ENCODE peak calls at places on chromosomes 3 and 15, in seven cellular contexts. I is naive thymus-derived CD8-positive, alpha-beta T cell; Q is AG10803; M is H4; B is epithelial cell of esophagus; N is pancreas; E is T-helper 2 cell. Z is an unnamed sample.
A peak's percentile ranks its signal among the peaks of the same experiment; 100 is the strongest.

GRCh38 chr15:88704791-88705768 is 66.3 kb downstream of the ISG20 start:
- DNase-seq in I (no peak), Q (peak; percentile 50), M (no peak), B (peak; percentile 23), N (peak; percentile 50), E (no peak), Z (no peak)

GRCh38 chr3:59245879-59246501 is 196.2 kb upstream of the CFAP20DC start:
- DNase-seq in I (no peak), Q (peak; percentile 29), M (peak; percentile 79), B (peak; percentile 32), N (no peak), E (no peak), Z (peak; percentile 41)

GRCh38 chr3:183481582-183481981 is 53.2 kb upstream of the MCF2L2 start:
- DNase-seq in I (no peak), Q (no peak), M (no peak), B (peak; percentile 98), N (no peak), E (no peak), Z (peak; percentile 97)

GRCh38 chr15:101532865-101533264 is 43.4 kb upstream of the PCSK6 start:
- DNase-seq in I (no peak), Q (no peak), M (no peak), B (no peak), N (no peak), E (no peak), Z (no peak)

GRCh38 chr15:66006986-66007385 is 137.7 kb downstream of the RAB11A start:
- DNase-seq in I (no peak), Q (no peak), M (peak; percentile 48), B (peak; percentile 79), N (no peak), E (no peak), Z (peak; percentile 69)

GRCh38 chr3:13673207-13673606 is 124.3 kb downstream of the FBLN2 start:
- DNase-seq in I (no peak), Q (no peak), M (no peak), B (no peak), N (no peak), E (no peak), Z (no peak)

GRCh38 chr3:120450261-120450913 is 405 bp downstream of the FSTL1 start:
- DNase-seq in I (no peak), Q (no peak), M (no peak), B (peak; percentile 43), N (peak; percentile 23), E (no peak), Z (no peak)

GRCh38 chr15:55897560-55898336 is 95.7 kb downstream of the NEDD4 start:
- DNase-seq in I (no peak), Q (peak; percentile 60), M (peak; percentile 79), B (peak; percentile 86), N (no peak), E (no peak), Z (peak; percentile 87)

GRCh38 chr3:17336291-17336690 is 406.1 kb downstream of the TBC1D5 start:
- DNase-seq in I (no peak), Q (peak; percentile 18), M (no peak), B (no peak), N (no peak), E (no peak), Z (no peak)

GRCh38 chr3:80533553-80533952 is 765.8 kb upstream of the ROBO1 start:
- DNase-seq in I (no peak), Q (no peak), M (no peak), B (peak; percentile 84), N (no peak), E (no peak), Z (peak; percentile 81)

GRCh38 chr3:157280786-157281185 is 120.8 kb upstream of the CCNL1 start:
- DNase-seq in I (no peak), Q (no peak), M (no peak), B (no peak), N (no peak), E (no peak), Z (no peak)

GRCh38 chr15:47618216-47618615 is 99.1 kb upstream of the SEMA6D start:
- DNase-seq in I (no peak), Q (no peak), M (no peak), B (no peak), N (no peak), E (no peak), Z (no peak)

GRCh38 chr3:86954751-86955150 is 36.2 kb downstream of the VGLL3 start:
- DNase-seq in I (no peak), Q (peak; percentile 72), M (no peak), B (no peak), N (no peak), E (no peak), Z (no peak)

GRCh38 chr3:152574461-152575079 is 260.4 kb upstream of the P2RY1 start:
- DNase-seq in I (no peak), Q (peak; percentile 53), M (peak; percentile 70), B (peak; percentile 60), N (no peak), E (no peak), Z (peak; percentile 51)

GRCh38 chr3:131402391-131403039 is 20.9 kb downstream of the NUDT16 start:
- DNase-seq in I (no peak), Q (peak; percentile 49), M (no peak), B (peak; percentile 56), N (no peak), E (no peak), Z (peak; percentile 77)

GRCh38 chr3:182117583-182117982 is 405.9 kb downstream of the SOX2 start:
- DNase-seq in I (no peak), Q (no peak), M (no peak), B (no peak), N (no peak), E (no peak), Z (no peak)

GRCh38 chr15:56052389-56053045 is 59.1 kb upstream of the NEDD4 start:
- DNase-seq in I (no peak), Q (peak; percentile 71), M (peak; percentile 58), B (peak; percentile 59), N (no peak), E (no peak), Z (peak; percentile 65)

GRCh38 chr15:51888593-51889195 is 59.2 kb downstream of the TMOD3 start:
- DNase-seq in I (no peak), Q (peak; percentile 33), M (no peak), B (peak; percentile 32), N (no peak), E (no peak), Z (peak; percentile 44)

GRCh38 chr3:72903004-72903403 is 15.2 kb downstream of the GXYLT2 start:
- DNase-seq in I (no peak), Q (peak; percentile 96), M (peak; percentile 39), B (peak; percentile 94), N (no peak), E (no peak), Z (peak; percentile 96)

GRCh38 chr3:132978464-132978863 is 59.7 kb upstream of the TMEM108 start:
- DNase-seq in I (no peak), Q (no peak), M (no peak), B (no peak), N (no peak), E (no peak), Z (no peak)

GRCh38 chr3:21256932-21257331 is 494.1 kb downstream of the ZNF385D start:
- DNase-seq in I (no peak), Q (no peak), M (no peak), B (peak; percentile 18), N (peak; percentile 15), E (no peak), Z (no peak)

GRCh38 chr15:57165992-57166391 is 210.3 kb upstream of the CGNL1 start:
- DNase-seq in I (no peak), Q (no peak), M (no peak), B (peak; percentile 47), N (no peak), E (no peak), Z (peak; percentile 51)

GRCh38 chr3:113019182-113020137 is 28.7 kb downstream of the GTPBP8 start:
- DNase-seq in I (peak; percentile 73), Q (peak; percentile 93), M (peak; percentile 87), B (peak; percentile 91), N (peak; percentile 88), E (peak; percentile 66), Z (peak; percentile 80)

GRCh38 chr3:126135398-126136076 is 44.8 kb downstream of the ALDH1L1 start:
- DNase-seq in I (no peak), Q (no peak), M (no peak), B (no peak), N (peak; percentile 3), E (no peak), Z (no peak)

GRCh38 chr15:62732078-62732477 is 310.5 kb upstream of the TPM1 start:
- DNase-seq in I (no peak), Q (peak; percentile 77), M (no peak), B (no peak), N (no peak), E (no peak), Z (no peak)

GRCh38 chr3:104629038-104629437 is 737.7 kb upstream of the ALCAM start:
- DNase-seq in I (no peak), Q (peak; percentile 67), M (peak; percentile 14), B (peak; percentile 77), N (no peak), E (no peak), Z (peak; percentile 90)

GRCh38 chr3:132597660-132598059 is 590 bp downstream of the ACKR4 start:
- DNase-seq in I (no peak), Q (no peak), M (no peak), B (no peak), N (no peak), E (no peak), Z (no peak)

GRCh38 chr3:177932750-177933660 is 603.2 kb upstream of the KCNMB2 start:
- DNase-seq in I (no peak), Q (peak; percentile 79), M (no peak), B (no peak), N (no peak), E (no peak), Z (no peak)